ENCODE peak calls at places on chromosome 9, in four cellular contexts. Z, S, A and K are unnamed samples.

GRCh38 chr9:117191504-117192375 is 223.1 kb downstream of the ASTN2 start:
- DNase-seq in Z (no peak), S (no peak), A (no peak), K (no peak)

GRCh38 chr9:94861589-94862241 is 135.2 kb downstream of the AOPEP start:
- DNase-seq in Z (no peak), S (no peak), A (no peak), K (peak)

GRCh38 chr9:130785053-130785452 is 50.0 kb upstream of the ABL1 start:
- DNase-seq in Z (no peak), S (no peak), A (no peak), K (no peak)

GRCh38 chr9:91676042-91676441 is 252.4 kb upstream of the NFIL3 start:
- DNase-seq in Z (peak), S (no peak), A (peak), K (no peak)

GRCh38 chr9:27282269-27282668 is 14.7 kb downstream of the EQTN start:
- DNase-seq in Z (no peak), S (no peak), A (no peak), K (no peak)

GRCh38 chr9:12640866-12641636 is 52.1 kb upstream of the TYRP1 start:
- DNase-seq in Z (no peak), S (no peak), A (no peak), K (no peak)

GRCh38 chr9:99076483-99077171 is 28.3 kb upstream of the TGFBR1 start:
- DNase-seq in Z (no peak), S (peak), A (no peak), K (no peak)

GRCh38 chr9:38278457-38278856 is 114.0 kb upstream of the ALDH1B1 start:
- DNase-seq in Z (no peak), S (no peak), A (no peak), K (no peak)

GRCh38 chr9:93460689-93461413 is 7.5 kb upstream of the FAM120AOS start:
- DNase-seq in Z (no peak), S (no peak), A (no peak), K (no peak)

GRCh38 chr9:75455444-75455921 is 367.2 kb downstream of the OSTF1 start:
- DNase-seq in Z (no peak), S (no peak), A (peak), K (no peak)

GRCh38 chr9:109910616-109911568 is 130.9 kb downstream of the PALM2AKAP2 start:
- DNase-seq in Z (no peak), S (no peak), A (no peak), K (no peak)

GRCh38 chr9:74499111-74499601 is 2.0 kb downstream of the RORB start:
- DNase-seq in Z (no peak), S (no peak), A (no peak), K (peak)

GRCh38 chr9:77616191-77616590 is 31.9 kb downstream of the GNA14 start:
- DNase-seq in Z (no peak), S (no peak), A (no peak), K (no peak)

GRCh38 chr9:8579661-8580060 is 780.1 kb upstream of the DMAC1 start:
- DNase-seq in Z (no peak), S (no peak), A (no peak), K (no peak)

DNA sequence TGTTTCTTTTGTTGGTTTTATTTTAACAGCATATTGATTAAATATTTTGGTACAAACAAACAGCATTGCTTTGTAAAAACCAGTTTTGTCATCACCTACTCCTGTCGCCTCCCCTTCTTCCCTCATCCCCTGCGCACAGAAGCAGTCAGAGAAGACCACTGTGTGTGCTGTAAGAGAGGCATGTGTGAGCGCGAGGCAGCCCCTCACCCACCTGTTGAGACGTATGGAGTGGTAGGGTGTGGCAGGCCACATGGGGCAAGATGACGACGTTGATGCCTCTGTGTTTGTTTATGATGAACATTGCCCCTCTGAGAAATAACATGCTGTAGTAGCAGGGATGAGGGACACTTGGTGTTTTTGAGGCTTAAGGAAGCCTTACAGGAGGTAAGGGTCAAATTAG is 71.3 kb downstream of the GPR21 start:
- DNase-seq in Z (no peak), S (no peak), A (no peak), K (no peak)
- TF ChIP-seq EGR1 in Z (no peak), S (no peak), A (no peak), K (no peak)

GRCh38 chr9:106783121-106783520 is 79.8 kb upstream of the ZNF462 start:
- DNase-seq in Z (no peak), S (no peak), A (no peak), K (no peak)
- TF ChIP-seq EGR1 in Z (no peak), S (no peak), A (no peak), K (no peak)

GRCh38 chr9:73118898-73119554 is 32.6 kb upstream of the ANXA1 start:
- DNase-seq in Z (peak), S (no peak), A (no peak), K (no peak)
- TF ChIP-seq EGR1 in Z (no peak), S (no peak), A (no peak), K (no peak)

DNA sequence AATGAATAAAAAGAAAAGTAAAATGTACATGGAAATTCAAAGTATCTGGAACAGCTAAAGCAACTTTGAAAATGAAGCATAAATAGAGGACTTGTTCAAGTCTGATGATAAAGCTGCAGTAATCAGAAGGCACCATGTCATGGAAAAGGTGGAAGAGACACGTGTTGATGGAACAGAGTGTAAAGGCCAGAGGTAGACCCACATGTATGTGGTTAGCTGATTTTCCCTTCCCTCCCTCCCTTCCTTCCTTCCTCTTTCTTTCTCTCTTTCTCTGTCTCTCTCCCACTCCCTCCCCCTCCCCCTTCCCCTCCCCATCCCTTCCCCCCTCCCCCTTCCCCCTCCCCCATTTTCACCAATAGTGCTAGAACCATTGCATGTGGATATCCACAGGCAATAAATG is 58.7 kb upstream of the FCN1 start:
- DNase-seq in Z (no peak), S (no peak), A (no peak), K (no peak)
- TF ChIP-seq EGR1 in Z (no peak), S (no peak), A (no peak), K (no peak)

DNA sequence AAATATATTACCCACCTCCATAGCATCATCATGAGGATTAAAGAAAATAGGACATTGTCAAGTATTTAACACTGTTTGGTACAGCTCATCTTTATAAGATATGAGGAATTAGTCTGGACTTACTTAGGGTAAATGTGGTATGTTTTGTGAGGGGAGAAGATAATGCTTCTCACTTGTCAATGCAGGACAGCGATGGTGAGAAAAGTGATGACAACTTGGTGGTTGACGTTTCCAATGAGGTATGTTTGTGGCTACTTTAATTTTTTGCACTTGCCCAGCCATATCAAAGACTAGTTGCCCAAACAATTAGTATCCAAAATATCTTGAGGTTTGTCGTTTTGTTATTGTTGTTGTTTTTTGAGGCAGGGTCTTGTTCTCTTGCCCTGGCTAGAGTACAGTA is 133.9 kb downstream of the TLE4 start:
- DNase-seq in Z (no peak), S (no peak), A (no peak), K (no peak)
- TF ChIP-seq EGR1 in Z (no peak), S (no peak), A (no peak), K (no peak)

GRCh38 chr9:135884328-135885035 is 22.9 kb downstream of the CAMSAP1 start:
- DNase-seq in Z (no peak), S (no peak), A (no peak), K (no peak)
- TF ChIP-seq EGR1 in Z (no peak), S (no peak), A (no peak), K (no peak)

GRCh38 chr9:135299239-135299590 is 180.4 kb upstream of the PPP1R26 start:
- DNase-seq in Z (no peak), S (no peak), A (no peak), K (no peak)
- TF ChIP-seq EGR1 in Z (no peak), S (no peak), A (no peak), K (no peak)

GRCh38 chr9:70607926-70608325 is 193.5 kb upstream of the KLF9 start:
- DNase-seq in Z (no peak), S (no peak), A (no peak), K (no peak)
- TF ChIP-seq EGR1 in Z (no peak), S (no peak), A (no peak), K (no peak)

GRCh38 chr9:36997414-36997813 is 36.7 kb downstream of the PAX5 start:
- DNase-seq in Z (no peak), S (no peak), A (no peak), K (no peak)

GRCh38 chr9:36993933-36994764 is 39.9 kb downstream of the PAX5 start:
- DNase-seq in Z (no peak), S (no peak), A (peak), K (no peak)

GRCh38 chr9:36992501-36993316 is 41.4 kb downstream of the PAX5 start:
- DNase-seq in Z (no peak), S (no peak), A (no peak), K (no peak)

GRCh38 chr9:36996677-36997076 is 37.4 kb downstream of the PAX5 start:
- DNase-seq in Z (no peak), S (no peak), A (no peak), K (no peak)

GRCh38 chr9:36995927-36996471 is 38.1 kb downstream of the PAX5 start:
- DNase-seq in Z (peak), S (peak), A (no peak), K (peak)
- TF ChIP-seq EGR1 in Z (no peak), S (no peak), A (no peak), K (no peak)